ENCODE peak calls at places on chromosomes 4 and X, in four cellular contexts. Z is uterus, A is ovary, B is OCI-LY7. M is an unnamed sample.

GRCh38 chrX:41025926-41026325 is 59.3 kb upstream of the USP9X start:
- DNase-seq in A (no peak), B (no peak), Z (no peak), M (no peak)

GRCh38 chr4:185399466-185399865 is 2.8 kb downstream of the ANKRD37 start:
- DNase-seq in A (no peak), B (peak; percentile 18), Z (no peak), M (no peak)

GRCh38 chrX:150688911-150689451 is 4.2 kb upstream of the MTMR1 start:
- DNase-seq in Z (no peak), A (no peak), B (no peak), M (no peak)

GRCh38 chr4:96525901-96526300 is 686.0 kb downstream of the PDHA2 start:
- DNase-seq in B (no peak), Z (no peak), A (no peak), M (no peak)

GRCh38 chr4:145825255-145825654 is 113.4 kb downstream of the ZNF827 start:
- DNase-seq in A (no peak), B (no peak), Z (no peak), M (no peak)

GRCh38 chr4:14545796-14546195 is 456.5 kb upstream of the CPEB2 start:
- DNase-seq in A (no peak), B (no peak), Z (no peak), M (no peak)

GRCh38 chr4:72997409-72997808 is 72.1 kb downstream of the COX18 start:
- DNase-seq in A (no peak), Z (no peak), B (no peak), M (no peak)

GRCh38 chrX:3520987-3521875 is 174.8 kb upstream of the MXRA5 start:
- DNase-seq in Z (no peak), B (no peak), A (no peak), M (no peak)

GRCh38 chrX:703466-704210 is 73.0 kb downstream of the SHOX start:
- DNase-seq in Z (no peak), B (no peak), A (no peak), M (no peak)

GRCh38 chr4:132332932-132333722 is 816.0 kb upstream of the PCDH10 start:
- DNase-seq in A (no peak), Z (no peak), B (peak; percentile 23), M (no peak)

GRCh38 chrX:41457618-41458192 is 10.6 kb downstream of the NYX start:
- DNase-seq in Z (no peak), B (peak; percentile 40), A (no peak), M (no peak)

GRCh38 chrX:64394874-64395567 is at the start of gene MTMR8:
- DNase-seq in A (peak; percentile 85), B (peak; percentile 85), Z (peak; percentile 61), M (peak; percentile 70)

GRCh38 chr4:144905286-144905685 is 192.7 kb downstream of the ANAPC10 start:
- DNase-seq in Z (no peak), A (no peak), B (no peak), M (no peak)

DNA sequence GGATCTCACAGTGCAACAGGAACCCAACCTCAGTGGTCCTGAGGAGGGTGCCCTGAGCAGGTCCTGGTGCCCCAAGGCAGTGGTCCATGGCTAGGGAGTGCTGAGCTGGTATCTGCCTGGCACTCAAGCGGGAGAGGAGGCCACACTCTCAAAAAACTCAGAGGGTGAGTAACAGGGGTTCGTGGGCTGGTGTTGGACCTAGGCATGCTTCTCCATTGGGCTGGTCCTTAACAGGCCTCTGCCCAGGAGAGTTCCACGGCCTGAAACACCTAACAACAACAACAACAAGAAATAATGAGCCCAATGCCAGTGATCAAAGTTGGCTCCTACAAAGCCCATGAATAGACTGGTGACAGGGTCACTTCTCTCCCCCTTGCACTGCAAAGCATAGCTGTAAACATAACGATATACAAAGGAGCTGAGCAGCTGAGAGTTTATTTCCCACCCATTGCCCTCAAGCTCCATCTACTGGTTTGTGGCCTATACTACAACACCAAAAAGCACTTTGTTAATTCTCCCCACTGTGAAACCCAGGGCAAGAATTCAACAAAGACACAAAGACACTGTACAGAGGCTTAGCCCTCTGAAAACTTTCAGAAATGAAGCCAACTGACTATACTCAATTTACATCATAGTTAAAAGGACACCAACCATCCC is 736.2 kb upstream of the ADGRL3 start:
- DNase-seq in Z (no peak), A (no peak), B (no peak), M (no peak)
- TF ChIP-seq CTCF in Z (no peak), A (no peak), B (peak; percentile 67), M (no peak)

DNA sequence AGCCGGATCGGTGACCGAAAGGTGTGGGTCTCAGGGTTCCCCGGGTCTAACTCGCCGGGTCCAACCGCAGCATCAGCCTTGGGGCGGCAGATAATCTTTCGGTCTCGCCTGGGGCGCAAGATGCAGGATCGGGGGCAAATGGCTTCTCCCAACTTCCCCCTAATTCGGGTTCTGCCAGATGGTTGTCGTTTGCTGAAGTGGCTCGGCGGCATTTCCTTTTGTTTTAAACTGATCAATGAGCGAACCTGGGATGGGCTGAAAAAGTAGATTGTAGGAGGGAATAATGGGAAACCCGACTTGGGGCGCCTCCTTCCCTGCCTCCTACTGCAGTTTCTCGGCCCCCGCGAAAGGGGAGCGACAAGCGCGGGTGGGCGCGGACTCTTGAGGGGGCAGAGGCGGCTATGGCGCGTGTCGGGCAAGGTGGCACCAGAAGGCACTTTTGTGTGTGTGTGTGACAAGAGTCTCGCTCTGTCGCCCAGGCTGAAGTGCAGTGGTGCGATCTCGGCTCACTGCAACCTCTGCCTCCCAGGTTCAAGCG is 3.1 kb downstream of the PDGFRA start:
- DNase-seq in Z (no peak), B (no peak), A (peak; percentile 47), M (no peak)
- H3K4me1 ChIP-seq in Z (peaks cover 21% of the 10 kb centered on the region), B (peaks cover 3% of the 10 kb centered on the region), A (peaks cover 1% of the 10 kb centered on the region), M (peaks cover 17% of the 10 kb centered on the region)

DNA sequence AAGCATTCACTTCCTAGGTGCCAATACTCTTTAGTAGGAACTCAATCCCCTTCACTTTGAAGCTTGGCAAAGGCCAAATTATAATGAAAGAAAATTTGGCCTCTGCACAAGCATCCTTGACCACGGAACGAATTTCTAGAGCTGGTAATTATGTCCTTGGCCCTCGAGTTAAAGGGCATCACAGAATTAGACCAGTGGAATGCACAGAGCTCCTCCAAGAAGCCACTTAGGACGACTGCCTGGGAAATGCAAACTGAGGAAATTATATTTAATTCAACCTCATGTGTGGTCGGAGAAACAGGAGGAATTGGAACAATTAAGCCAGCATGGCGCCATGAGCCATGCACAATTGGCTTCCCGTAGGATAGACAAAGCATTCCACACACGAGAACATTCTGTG is 59.3 kb downstream of the NLGN4X start:
- DNase-seq in B (no peak), Z (no peak), A (no peak), M (no peak)
- H3K27ac ChIP-seq in B (no peak overlapping the region), Z (no peak overlapping the region), A (no peak overlapping the region), M (no peak overlapping the region)

GRCh38 chrX:56789518-56790070 is 60.6 kb downstream of the NBDY start:
- DNase-seq in A (no peak), B (no peak), Z (no peak), M (no peak)

GRCh38 chrX:56787734-56788152 is 58.7 kb downstream of the NBDY start:
- DNase-seq in Z (no peak), B (no peak), A (no peak), M (no peak)

GRCh38 chrX:56788717-56789122 is 59.7 kb downstream of the NBDY start:
- DNase-seq in A (no peak), Z (peak; percentile 28), B (peak; percentile 25), M (no peak)

GRCh38 chrX:56786889-56787733 is 58.1 kb downstream of the NBDY start:
- DNase-seq in B (no peak), Z (no peak), A (no peak), M (no peak)

DNA sequence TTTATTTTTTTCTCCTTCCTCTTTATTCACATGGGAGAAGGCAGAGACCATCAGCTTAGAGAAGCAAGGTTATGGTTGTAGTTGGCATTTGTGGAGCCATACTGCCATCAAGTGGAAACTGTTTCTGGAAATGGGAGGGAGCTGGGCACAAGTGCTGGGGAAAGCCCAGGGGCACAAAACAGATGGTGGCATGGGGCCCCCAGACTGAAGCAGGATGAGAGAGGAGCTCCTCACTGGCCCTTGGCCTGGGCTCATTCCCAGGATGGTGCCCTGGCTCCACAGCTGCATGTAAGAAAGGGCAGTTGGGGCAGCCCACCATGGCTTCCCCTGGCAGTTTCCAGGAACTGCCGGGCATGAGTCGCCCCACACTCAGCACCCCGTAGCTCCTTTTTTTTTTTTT is 59.2 kb downstream of the NBDY start:
- DNase-seq in B (no peak), A (no peak), Z (peak; percentile 15), M (no peak)
- TF ChIP-seq CTCF in B (no peak), A (no peak), Z (no peak), M (no peak)

M was measured in heart left ventricle.